ENCODE peak calls at places on chromosomes 3 and 15, in nine cellular contexts. I, V, G, L, J, T, U, M and D are unnamed samples.

GRCh38 chr15:55281517-55282227 is 7.9 kb downstream of the RAB27A start:
- DNase-seq in I (no peak), V (no peak), G (no peak), L (no peak), J (no peak), T (no peak), U (no peak), M (no peak), D (no peak)

GRCh38 chr15:58445861-58446260 is 14.1 kb downstream of the LIPC start:
- DNase-seq in I (no peak), V (no peak), G (no peak), L (no peak), J (no peak), T (no peak), U (no peak), M (no peak), D (no peak)

GRCh38 chr3:142993958-142994442 is 7.4 kb upstream of the U2SURP start:
- DNase-seq in I (peak), V (peak), G (peak), L (peak), J (peak), T (no peak), U (peak), M (peak), D (peak)

GRCh38 chr15:61598655-61599054 is 369.6 kb upstream of the RORA start:
- DNase-seq in I (no peak), V (no peak), G (no peak), L (no peak), J (no peak), T (no peak), U (no peak), M (no peak), D (no peak)

GRCh38 chr3:42102569-42102968 is 11.4 kb downstream of the TRAK1 start:
- DNase-seq in I (no peak), V (no peak), G (no peak), L (no peak), J (no peak), T (no peak), U (no peak), M (peak), D (no peak)

GRCh38 chr3:2247249-2247648 is 148.6 kb downstream of the CNTN4 start:
- DNase-seq in I (no peak), V (no peak), G (no peak), L (no peak), J (no peak), T (no peak), U (no peak), M (no peak), D (no peak)

GRCh38 chr3:171959532-171960044 is 79.8 kb upstream of the FNDC3B start:
- DNase-seq in I (no peak), V (no peak), G (peak), L (no peak), J (no peak), T (no peak), U (no peak), M (no peak), D (no peak)

GRCh38 chr3:194995922-194996321 is 275.0 kb downstream of the XXYLT1 start:
- DNase-seq in I (no peak), V (no peak), G (no peak), L (no peak), J (no peak), T (no peak), U (no peak), M (no peak), D (no peak)

GRCh38 chr3:102165367-102165766 is 269.4 kb upstream of the ZPLD1 start:
- DNase-seq in I (no peak), V (peak), G (no peak), L (no peak), J (peak), T (no peak), U (peak), M (no peak), D (no peak)

GRCh38 chr3:160665784-160666526 is 11.0 kb upstream of the ARL14 start:
- DNase-seq in I (peak), V (peak), G (peak), L (no peak), J (peak), T (peak), U (peak), M (no peak), D (no peak)

GRCh38 chr15:80242132-80242769 is 9.8 kb downstream of the CTXND1 start:
- DNase-seq in I (peak), V (peak), G (peak), L (no peak), J (peak), T (no peak), U (no peak), M (peak), D (peak)
- TF ChIP-seq CTCF in I (peak), V (peak), G (peak), L (peak), J (peak), T (peak), U (peak), M (peak), D (peak)

GRCh38 chr3:179768080-179768479 is 115.2 kb downstream of the USP13 start:
- DNase-seq in I (no peak), V (peak), G (peak), L (no peak), J (peak), T (no peak), U (peak), M (peak), D (peak)
- TF ChIP-seq CTCF in I (peak), V (peak), G (peak), L (peak), J (peak), T (peak), U (peak), M (peak), D (peak)

DNA sequence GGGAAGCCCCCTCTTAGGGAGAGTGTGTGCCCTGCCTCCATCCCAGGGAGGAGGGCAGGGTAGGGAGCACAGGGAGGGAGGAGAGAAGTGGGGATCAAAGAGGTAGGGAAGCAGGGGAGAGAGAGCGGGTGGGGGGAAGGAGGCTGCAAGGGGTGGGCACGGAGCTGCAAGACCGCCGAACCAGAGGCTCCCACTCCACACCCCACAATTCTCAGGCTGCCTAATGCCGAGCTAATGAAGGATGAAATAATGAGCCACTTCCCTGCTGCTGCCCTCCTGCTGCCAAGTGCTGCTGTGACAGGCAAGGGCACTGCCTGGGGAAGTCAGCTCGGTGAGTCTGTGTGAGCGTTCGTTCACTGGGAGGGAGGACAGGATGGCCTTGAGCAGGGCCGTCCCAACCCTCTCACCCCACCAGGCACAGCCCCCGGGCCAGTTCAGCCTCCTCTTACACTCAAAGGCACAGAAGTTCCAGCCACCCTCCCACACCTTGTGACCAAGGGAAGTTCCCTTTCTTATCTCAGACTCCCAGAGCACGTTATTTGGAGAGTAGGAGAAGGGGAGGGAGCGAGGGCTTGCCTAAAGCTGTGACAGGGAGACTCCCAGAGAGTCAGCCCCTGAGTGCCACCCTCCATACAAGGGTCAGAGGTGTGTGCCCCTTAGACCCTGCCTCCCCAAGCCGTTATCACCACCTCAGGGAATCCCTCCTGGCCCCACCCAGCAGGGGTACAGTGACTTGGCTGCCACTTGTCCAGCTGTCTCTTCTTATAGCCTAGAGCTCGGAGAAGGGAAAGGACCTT is 12.4 kb downstream of the GLYCTK start:
- DNase-seq in I (no peak), V (no peak), G (no peak), L (no peak), J (peak), T (no peak), U (peak), M (no peak), D (peak)
- TF ChIP-seq CTCF in I (peak), V (no peak), G (no peak), L (no peak), J (no peak), T (no peak), U (peak), M (peak), D (peak)

GRCh38 chr3:56254835-56255234 is 213.4 kb downstream of the ERC2 start:
- DNase-seq in I (no peak), V (no peak), G (no peak), L (no peak), J (no peak), T (no peak), U (no peak), M (no peak), D (no peak)
- TF ChIP-seq CTCF in I (no peak), V (peak), G (peak), L (no peak), J (peak), T (peak), U (peak), M (peak), D (peak)

GRCh38 chr3:19798324-19798723 is 135.7 kb downstream of the EFHB start:
- DNase-seq in I (no peak), V (no peak), G (no peak), L (no peak), J (no peak), T (no peak), U (no peak), M (no peak), D (no peak)
- TF ChIP-seq CTCF in I (no peak), V (no peak), G (no peak), L (no peak), J (no peak), T (no peak), U (no peak), M (no peak), D (no peak)

DNA sequence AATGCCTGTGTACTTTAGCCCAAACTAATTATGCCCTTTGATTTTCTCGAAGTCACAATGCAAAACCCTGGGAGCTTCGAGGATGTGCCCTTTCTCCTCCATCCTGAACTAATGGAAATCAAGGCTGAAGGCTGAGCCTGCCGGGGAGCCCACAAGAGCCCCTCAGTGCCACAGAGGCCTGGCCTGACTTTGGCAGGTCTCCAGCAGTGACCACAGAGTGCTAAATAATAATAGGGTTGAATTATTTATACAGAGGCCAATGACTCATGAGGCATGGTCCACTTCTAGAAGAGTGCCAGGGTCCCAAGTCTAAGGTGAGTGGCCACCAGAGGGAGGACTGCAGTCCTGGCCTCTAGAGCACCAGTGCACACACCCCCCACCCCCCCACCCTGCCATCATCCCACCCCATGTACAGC is 19.1 kb upstream of the GLCE start:
- DNase-seq in I (no peak), V (no peak), G (no peak), L (no peak), J (peak), T (no peak), U (no peak), M (no peak), D (no peak)
- TF ChIP-seq CTCF in I (no peak), V (no peak), G (no peak), L (no peak), J (no peak), T (no peak), U (peak), M (peak), D (peak)

DNA sequence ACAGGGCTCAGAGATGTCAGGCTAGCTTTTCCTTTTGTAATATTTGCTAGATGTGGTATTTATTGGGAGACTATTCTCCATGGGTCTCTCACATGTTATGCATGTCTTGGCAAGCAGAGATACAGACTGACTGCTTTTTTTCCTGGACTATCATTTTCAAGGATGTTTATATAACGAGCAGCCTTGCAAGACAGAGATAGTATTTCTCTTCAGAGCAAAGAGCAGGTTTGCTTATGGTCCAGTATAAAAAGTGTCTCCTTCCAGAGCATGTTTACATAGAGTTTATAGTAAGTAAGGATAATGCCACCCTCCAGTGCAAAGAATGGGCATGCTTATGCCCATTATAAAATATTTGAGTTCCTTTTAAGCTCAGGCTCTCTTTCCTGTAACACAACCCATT is 24.6 kb downstream of the GTF2E1 start:
- DNase-seq in I (no peak), V (no peak), G (no peak), L (no peak), J (peak), T (no peak), U (no peak), M (no peak), D (no peak)
- TF ChIP-seq CTCF in I (no peak), V (no peak), G (no peak), L (no peak), J (no peak), T (no peak), U (no peak), M (no peak), D (no peak)